ENCODE peak calls at places on chromosome 16, in nine cellular contexts. J, B, X, O, A, N, H, Y and E are unnamed samples.

GRCh38 chr16:82509636-82510035 is 117.1 kb upstream of the CDH13 start:
- DNase-seq in J (peak; percentile 18), X (peak; percentile 53), Y (no peak), B (no peak), H (peak; percentile 53), N (no peak), A (no peak), O (no peak), E (no peak)

GRCh38 chr16:60788631-60789030 is 1247.6 kb downstream of the CDH8 start:
- DNase-seq in J (no peak), Y (no peak), B (no peak), H (no peak), A (no peak), N (no peak), O (no peak), X (no peak), E (no peak)

GRCh38 chr16:379183-379960 is 2.4 kb downstream of the PGAP6 start:
- DNase-seq in X (no peak), J (no peak), O (no peak), Y (peak; percentile 55), N (no peak), A (peak; percentile 86), H (no peak), B (peak; percentile 96), E (no peak)

GRCh38 chr16:67157892-67158635 is 1.6 kb downstream of the TRADD start:
- DNase-seq in H (no peak), J (no peak), N (no peak), O (no peak), Y (no peak), X (no peak), B (no peak), A (no peak), E (no peak)

GRCh38 chr16:70697601-70698170 is 11.8 kb upstream of the MTSS2 start:
- DNase-seq in J (no peak), H (no peak), A (no peak), B (no peak), X (no peak), O (no peak), Y (no peak), N (no peak), E (no peak)

GRCh38 chr16:3004781-3005284 is 7.9 kb upstream of the CLDN9 start:
- DNase-seq in A (peak; percentile 62), Y (peak; percentile 83), X (no peak), J (no peak), O (peak; percentile 69), N (no peak), H (no peak), B (no peak), E (no peak)

GRCh38 chr16:46918905-46919792 is 35.0 kb downstream of the GPT2 start:
- DNase-seq in A (no peak), X (no peak), O (no peak), N (no peak), H (no peak), B (no peak), J (no peak), Y (peak; percentile 89), E (no peak)

GRCh38 chr16:87556941-87557459 is 45.3 kb upstream of the JPH3 start:
- DNase-seq in N (no peak), O (no peak), J (no peak), B (no peak), Y (peak; percentile 86), A (no peak), X (no peak), H (no peak), E (no peak)

GRCh38 chr16:17108596-17108995 is 362.2 kb downstream of the XYLT1 start:
- DNase-seq in Y (no peak), X (no peak), B (no peak), A (no peak), N (no peak), H (no peak), O (no peak), J (no peak), E (no peak)

GRCh38 chr16:82323171-82323570 is 153.1 kb upstream of the MPHOSPH6 start:
- DNase-seq in B (no peak), X (no peak), A (no peak), O (no peak), N (no peak), Y (no peak), J (no peak), H (no peak), E (no peak)

GRCh38 chr16:54582631-54583250 is 296.2 kb upstream of the IRX3 start:
- DNase-seq in X (no peak), J (no peak), N (no peak), Y (no peak), B (no peak), A (no peak), H (no peak), O (no peak), E (no peak)

GRCh38 chr16:68085259-68086071 is at the start of gene NFATC3:
- DNase-seq in H (peak; percentile 96), X (peak; percentile 98), J (peak; percentile 96), O (peak; percentile 100), Y (peak; percentile 99), B (peak; percentile 95), N (peak; percentile 97), A (peak; percentile 98), E (peak; percentile 97)

GRCh38 chr16:12646490-12647274 is 157.0 kb downstream of the CPPED1 start:
- DNase-seq in Y (peak; percentile 91), X (peak; percentile 8), A (no peak), N (no peak), O (peak; percentile 71), H (no peak), B (no peak), J (no peak), E (no peak)

GRCh38 chr16:2821483-2822157 is 4.6 kb downstream of the PRSS21 start:
- DNase-seq in X (no peak), B (no peak), H (peak; percentile 27), O (peak; percentile 56), J (no peak), N (no peak), Y (peak; percentile 9), A (no peak), E (no peak)

GRCh38 chr16:8589293-8590160 is 784 bp downstream of the TMEM114 start:
- DNase-seq in B (no peak), J (peak; percentile 30), H (no peak), A (no peak), X (no peak), N (no peak), Y (no peak), O (no peak), E (no peak)

GRCh38 chr16:49345829-49346228 is 27.8 kb upstream of the C16orf78 start:
- DNase-seq in X (no peak), O (no peak), J (no peak), Y (no peak), A (no peak), N (no peak), B (no peak), H (no peak), E (no peak)

GRCh38 chr16:82957212-82957611 is 330.4 kb downstream of the CDH13 start:
- DNase-seq in N (no peak), X (no peak), A (no peak), B (no peak), Y (no peak), J (no peak), H (no peak), O (no peak), E (no peak)

GRCh38 chr16:17389392-17389791 is 81.4 kb downstream of the XYLT1 start:
- DNase-seq in A (no peak), H (no peak), N (no peak), O (no peak), B (no peak), J (no peak), X (no peak), Y (no peak), E (no peak)

GRCh38 chr16:35751191-35751941 is 2292.0 kb downstream of the TP53TG3F start:
- DNase-seq in A (no peak), N (no peak), X (no peak), O (peak; percentile 47), J (no peak), Y (no peak), B (no peak), H (no peak), E (no peak)

GRCh38 chr16:49587051-49587450 is 213.4 kb downstream of the C16orf78 start:
- DNase-seq in N (no peak), O (no peak), Y (no peak), H (no peak), J (no peak), A (no peak), B (no peak), X (no peak), E (no peak)

GRCh38 chr16:48426244-48427135 is 41.3 kb upstream of the SIAH1 start:
- DNase-seq in J (no peak), A (no peak), N (no peak), B (no peak), O (no peak), X (no peak), Y (no peak), H (no peak), E (no peak)

GRCh38 chr16:884232-884631 is 83.7 kb upstream of the GNG13 start:
- DNase-seq in A (no peak), X (no peak), B (no peak), J (no peak), H (no peak), Y (no peak), N (no peak), O (no peak), E (no peak)

GRCh38 chr16:88691924-88692560 is 5.7 kb upstream of the SNAI3 start:
- DNase-seq in B (no peak), J (no peak), O (peak; percentile 77), N (no peak), H (no peak), A (no peak), X (no peak), Y (peak; percentile 65), E (no peak)

GRCh38 chr16:3020604-3021448 is 658 bp downstream of the TNFRSF12A start:
- DNase-seq in A (no peak), Y (no peak), H (peak; percentile 93), B (peak; percentile 68), N (peak; percentile 73), O (peak; percentile 88), X (peak; percentile 25), J (peak; percentile 83), E (peak; percentile 69)